ENCODE peak calls at places on chromosome 15, in five cellular contexts. X is PC-9, J is astrocyte of the cerebellum, I is ovary, Q is pancreas. P is an unnamed sample.
A peak's percentile ranks its signal among the peaks of the same experiment; 100 is the strongest.

GRCh38 chr15:33724321-33725036 is 243.8 kb upstream of the CHRM5 start:
- DNase-seq in X (no peak), J (no peak), I (no peak), Q (no peak), P (no peak)

GRCh38 chr15:75061272-75061671 is 37.9 kb downstream of the PPCDC start:
- DNase-seq in X (no peak), J (peak; percentile 48), I (no peak), Q (no peak), P (no peak)

GRCh38 chr15:26438718-26439117 is 334.1 kb downstream of the GABRB3 start:
- DNase-seq in X (no peak), J (no peak), I (no peak), Q (no peak), P (no peak)

GRCh38 chr15:68528891-68529290 is 49.9 kb upstream of the CORO2B start:
- DNase-seq in X (peak; percentile 12), J (peak; percentile 70), I (no peak), Q (no peak), P (peak; percentile 54)

GRCh38 chr15:67175643-67176071 is 78.8 kb downstream of the AAGAB start:
- DNase-seq in X (no peak), J (no peak), I (peak; percentile 16), Q (no peak), P (no peak)

GRCh38 chr15:50119063-50119700 is at the start of gene ATP8B4:
- DNase-seq in X (no peak), J (no peak), I (no peak), Q (no peak), P (no peak)

GRCh38 chr15:62952969-62953368 is 89.6 kb upstream of the TPM1 start:
- DNase-seq in X (no peak), J (no peak), I (no peak), Q (no peak), P (no peak)

GRCh38 chr15:69410290-69410874 is 3.8 kb upstream of the KIF23 start:
- DNase-seq in X (peak; percentile 62), J (no peak), I (no peak), Q (no peak), P (no peak)

GRCh38 chr15:64749167-64749566 is 26.2 kb downstream of the RBPMS2 start:
- DNase-seq in X (peak; percentile 79), J (no peak), I (no peak), Q (no peak), P (no peak)

GRCh38 chr15:66698318-66698961 is 3.6 kb upstream of the SMAD6 start:
- DNase-seq in X (peak; percentile 68), J (no peak), I (peak; percentile 74), Q (no peak), P (peak; percentile 44)

GRCh38 chr15:31434418-31435255 is 108.0 kb downstream of the KLF13 start:
- DNase-seq in X (no peak), J (peak; percentile 24), I (no peak), Q (no peak), P (no peak)

GRCh38 chr15:67097893-67098740 is 32.7 kb downstream of the SMAD3 start:
- DNase-seq in X (peak; percentile 42), J (peak; percentile 94), I (no peak), Q (no peak), P (no peak)

GRCh38 chr15:38611228-38611627 is 46.6 kb upstream of the RASGRP1 start:
- DNase-seq in X (no peak), J (no peak), I (no peak), Q (no peak), P (no peak)

GRCh38 chr15:94576889-94577533 is 345.6 kb downstream of the MCTP2 start:
- DNase-seq in X (peak; percentile 8), J (no peak), I (no peak), Q (no peak), P (peak; percentile 4)

GRCh38 chr15:46111730-46112129 is 476.9 kb downstream of the SQOR start:
- DNase-seq in X (no peak), J (no peak), I (no peak), Q (no peak), P (peak; percentile 11)

GRCh38 chr15:69031013-69032001 is 16.8 kb downstream of the NOX5 start:
- DNase-seq in X (peak; percentile 68), J (no peak), I (peak; percentile 23), Q (no peak), P (no peak)

GRCh38 chr15:90936823-90937222 is 1.7 kb downstream of the UNC45A start:
- DNase-seq in X (no peak), J (no peak), I (no peak), Q (no peak), P (no peak)

GRCh38 chr15:31501074-31501473 is 174.4 kb downstream of the KLF13 start:
- DNase-seq in X (no peak), J (no peak), I (no peak), Q (no peak), P (no peak)

GRCh38 chr15:39275066-39275465 is 305.8 kb upstream of the THBS1 start:
- DNase-seq in X (no peak), J (no peak), I (no peak), Q (no peak), P (no peak)

GRCh38 chr15:92910451-92910850 is 10.3 kb downstream of the CHD2 start:
- DNase-seq in X (no peak), J (no peak), I (no peak), Q (no peak), P (no peak)

DNA sequence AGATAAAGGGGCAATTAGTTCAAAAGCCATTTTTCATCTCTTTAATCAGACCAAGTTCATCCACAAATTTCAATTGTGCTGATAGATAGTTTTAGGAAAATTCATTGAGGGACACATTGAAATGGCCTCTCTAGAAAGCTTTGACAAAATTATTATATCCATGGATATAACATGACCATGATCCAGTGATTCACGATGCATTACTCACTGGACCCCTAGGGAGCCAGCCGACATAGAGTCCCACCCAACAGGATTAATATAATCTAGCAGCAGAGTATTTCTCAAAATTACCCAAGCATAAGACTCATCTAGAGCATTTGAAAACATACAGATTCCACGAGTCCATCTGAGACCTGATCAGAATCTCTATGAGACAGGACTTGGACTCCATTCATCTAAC is 100.3 kb downstream of the FRMD5 start:
- DNase-seq in X (no peak), J (no peak), I (no peak), Q (no peak), P (no peak)
- H3K4me3 ChIP-seq in X (no peak overlapping the region), J (no peak overlapping the region), I (no peak overlapping the region), Q (no peak overlapping the region), P (no peak overlapping the region)

DNA sequence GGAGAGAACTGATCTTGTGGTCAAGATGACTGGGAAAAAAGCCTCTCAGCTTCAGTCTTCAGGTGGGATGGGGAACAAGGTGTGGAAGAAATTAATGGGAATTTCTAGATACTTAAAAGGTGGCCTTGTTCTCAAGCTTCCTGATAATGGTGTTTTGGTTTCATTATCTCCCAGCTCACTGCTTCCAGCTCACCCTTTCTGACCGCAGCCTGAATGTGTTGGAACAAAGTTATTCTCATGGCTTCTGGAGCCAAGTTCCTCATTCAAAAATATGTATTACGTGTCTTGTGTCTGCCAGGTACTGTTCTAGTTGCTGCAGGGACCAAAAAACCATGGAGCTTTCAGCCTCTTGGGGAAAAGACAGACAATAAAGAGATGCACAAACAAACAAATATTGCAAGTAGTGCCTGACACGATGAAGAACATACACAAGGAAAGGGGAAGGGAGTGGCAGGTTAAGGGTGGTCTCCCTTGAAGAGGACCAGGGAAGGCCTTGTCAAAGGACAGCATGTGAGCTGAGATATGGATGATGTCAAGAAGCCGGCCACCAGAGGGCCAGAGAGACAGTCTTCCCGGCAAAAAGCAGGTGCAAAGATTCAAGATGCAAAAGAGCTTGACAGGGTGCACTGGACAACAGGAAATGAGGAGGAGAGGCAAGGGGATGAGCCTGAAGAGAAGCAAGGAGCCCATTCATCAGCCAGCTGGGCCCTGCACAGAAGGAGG is 35.5 kb downstream of the ARRDC4 start:
- DNase-seq in X (peak; percentile 22), J (peak; percentile 29), I (no peak), Q (no peak), P (no peak)
- TF ChIP-seq CTCF in X (no peak), J (peak; percentile 33), I (no peak), Q (no peak), P (peak; percentile 29)

DNA sequence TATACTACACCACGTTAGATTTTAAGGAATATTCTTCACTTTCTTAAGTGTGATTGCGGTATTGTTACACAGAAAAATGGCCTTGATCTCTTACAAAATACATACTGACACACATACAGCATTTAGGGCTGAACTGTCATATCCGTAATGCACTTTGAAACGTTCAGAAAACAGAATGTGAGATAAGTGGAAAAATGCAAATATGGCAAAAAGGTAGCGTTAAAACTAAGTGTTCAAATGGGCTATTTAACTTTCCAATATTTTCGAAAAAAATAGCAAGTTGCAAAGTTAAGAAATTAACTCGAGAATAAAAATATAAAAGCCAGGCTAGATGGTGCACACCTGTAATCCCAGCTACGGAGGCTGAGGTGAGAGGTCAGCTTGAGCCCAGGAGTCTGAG is 1.7 kb downstream of the ZNF280D start:
- DNase-seq in X (no peak), J (no peak), I (no peak), Q (no peak), P (no peak)
- H3K4me3 ChIP-seq in X (peak overlapping the region; percentile 88), J (peak overlapping the region; percentile 57), I (peak overlapping the region; percentile 86), Q (peak overlapping the region; percentile 81), P (peak overlapping the region; percentile 78)

GRCh38 chr15:78714890-78715289 is 73.9 kb upstream of the CHRNB4 start:
- DNase-seq in X (no peak), J (no peak), I (no peak), Q (no peak), P (no peak)
- TF ChIP-seq CTCF in X (no peak), J (no peak), I (no peak), Q (no peak), P (no peak)

P was measured in LNCaP clone FGC.